ENCODE peak calls at places on chromosomes 7 and 10, in six cellular contexts. T is cardiac muscle cell; B is lung; X is CD4-positive, CD25-positive, alpha-beta regulatory T cell; P is CD4-positive, alpha-beta T cell; I is tibial artery. U is an unnamed sample.

GRCh38 chr7:4343272-4344000 is 338.7 kb upstream of the FOXK1 start:
- DNase-seq in P (no peak), B (no peak), X (no peak), I (no peak), T (no peak), U (no peak)

GRCh38 chr7:151550601-151551286 is 31.0 kb upstream of the RHEB start:
- DNase-seq in P (no peak), T (peak; percentile 92), B (peak; percentile 64), I (no peak), X (no peak), U (no peak)

GRCh38 chr10:83917519-83918506 is 221.5 kb upstream of the GHITM start:
- DNase-seq in X (no peak), T (peak; percentile 13), B (no peak), I (peak; percentile 42), P (no peak), U (no peak)

GRCh38 chr10:23343591-23344225 is 889 bp downstream of the C10orf67 start:
- DNase-seq in P (peak; percentile 24), X (no peak), B (peak; percentile 66), T (peak; percentile 71), I (peak; percentile 22), U (no peak)

GRCh38 chr10:127880557-127880956 is 12.2 kb downstream of the CLRN3 start:
- DNase-seq in I (peak; percentile 36), T (no peak), X (no peak), B (peak; percentile 29), P (no peak), U (no peak)

GRCh38 chr7:129433823-129434171 is 435 bp upstream of the STRIP2 start:
- DNase-seq in B (no peak), I (no peak), P (no peak), T (no peak), X (no peak), U (no peak)

GRCh38 chr10:42963302-42963701 is 113.6 kb upstream of the RET start:
- DNase-seq in X (no peak), T (no peak), P (no peak), I (no peak), B (no peak), U (peak; percentile 34)

GRCh38 chr7:50497968-50498367 is 47.8 kb upstream of the FIGNL1 start:
- DNase-seq in X (no peak), B (no peak), I (peak; percentile 64), T (peak; percentile 88), P (no peak), U (no peak)

GRCh38 chr7:121138262-121138933 is 149.9 kb downstream of the CPED1 start:
- DNase-seq in I (no peak), B (no peak), P (no peak), T (peak; percentile 14), X (no peak), U (no peak)

GRCh38 chr10:130038611-130039109 is 72.0 kb downstream of the C10orf143 start:
- DNase-seq in B (no peak), P (no peak), T (no peak), X (no peak), I (no peak), U (no peak)

GRCh38 chr7:129170373-129171021 is 17.9 kb upstream of the SMO start:
- DNase-seq in T (no peak), I (no peak), X (no peak), P (no peak), B (no peak), U (no peak)

GRCh38 chr7:40918701-40919271 is 784.0 kb downstream of the SUGCT start:
- DNase-seq in I (no peak), X (no peak), T (peak; percentile 34), B (no peak), P (no peak), U (no peak)

GRCh38 chr10:131166486-131166885 is 145.0 kb downstream of the TCERG1L start:
- DNase-seq in I (no peak), X (no peak), P (no peak), B (no peak), T (no peak), U (no peak)

GRCh38 chr10:103278424-103278823 is 1.5 kb downstream of the INA start:
- DNase-seq in P (no peak), X (no peak), T (no peak), I (no peak), B (no peak), U (no peak)
- H3K27me3 ChIP-seq in P (peaks cover 77% of the 10 kb centered on the region), X (peaks cover 29% of the 10 kb centered on the region), T (peaks cover 79% of the 10 kb centered on the region), I (peaks cover 62% of the 10 kb centered on the region), B (peaks cover 28% of the 10 kb centered on the region), U (peaks cover 12% of the 10 kb centered on the region)

GRCh38 chr7:103941978-103942377 is 47.5 kb downstream of the RELN start:
- DNase-seq in B (no peak), I (no peak), T (no peak), X (no peak), P (no peak), U (no peak)

GRCh38 chr7:103934508-103934907 is 55.0 kb downstream of the RELN start:
- DNase-seq in P (no peak), X (no peak), B (no peak), T (no peak), I (no peak), U (no peak)

GRCh38 chr7:103940382-103941268 is 48.8 kb downstream of the RELN start:
- DNase-seq in B (no peak), T (no peak), X (no peak), P (no peak), I (no peak), U (no peak)

GRCh38 chr7:103936558-103936957 is 52.9 kb downstream of the RELN start:
- DNase-seq in B (no peak), I (no peak), X (no peak), P (no peak), T (peak; percentile 59), U (no peak)

DNA sequence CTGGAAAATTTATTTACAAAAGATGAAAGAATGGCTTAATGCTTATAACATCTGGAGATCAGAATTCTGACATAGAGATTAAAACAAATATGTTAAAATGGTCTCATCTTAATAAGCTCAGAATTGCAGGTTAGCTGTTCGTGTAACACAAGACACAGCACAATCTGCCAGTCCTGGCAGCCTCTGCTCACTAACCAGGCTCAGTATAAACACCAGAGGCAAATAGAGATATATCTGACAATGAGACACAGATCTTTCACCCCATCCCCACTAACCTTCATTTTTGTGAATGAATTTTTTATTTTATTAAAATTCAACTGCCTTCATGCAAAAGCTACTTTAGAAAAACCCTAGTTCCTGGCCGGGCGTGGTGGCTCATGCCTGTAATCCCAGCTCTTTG is 51.8 kb downstream of the RELN start:
- DNase-seq in P (no peak), I (no peak), T (no peak), B (no peak), X (no peak), U (no peak)
- H3K27me3 ChIP-seq in P (no peaks in the 10 kb centered on the region), I (no peaks in the 10 kb centered on the region), T (no peaks in the 10 kb centered on the region), B (no peaks in the 10 kb centered on the region), X (no peaks in the 10 kb centered on the region), U (no peaks in the 10 kb centered on the region)

GRCh38 chr10:77635402-77636227 is 2.0 kb downstream of the KCNMA1 start:
- DNase-seq in T (no peak), X (no peak), P (no peak), B (no peak), I (no peak), U (no peak)

GRCh38 chr10:77636967-77637473 is 588 bp downstream of the KCNMA1 start:
- DNase-seq in I (no peak), T (no peak), P (no peak), B (no peak), X (no peak), U (no peak)

GRCh38 chr10:77633376-77633775 is 4.2 kb downstream of the KCNMA1 start:
- DNase-seq in X (no peak), B (no peak), T (no peak), P (no peak), I (no peak), U (no peak)

GRCh38 chr10:77636286-77636966 is 1.2 kb downstream of the KCNMA1 start:
- DNase-seq in I (no peak), P (no peak), B (no peak), X (no peak), T (no peak), U (no peak)

GRCh38 chr10:77634939-77635338 is 2.7 kb downstream of the KCNMA1 start:
- DNase-seq in P (no peak), X (no peak), B (no peak), T (no peak), I (no peak), U (no peak)
- H3K27me3 ChIP-seq in P (peaks cover 47% of the 10 kb centered on the region), X (peaks cover 9% of the 10 kb centered on the region), B (peaks cover 11% of the 10 kb centered on the region), T (peaks cover 83% of the 10 kb centered on the region), I (no peaks in the 10 kb centered on the region), U (no peaks in the 10 kb centered on the region)

GRCh38 chr7:149860821-149861727 is 12.7 kb upstream of the ATP6V0E2 start:
- DNase-seq in B (no peak), P (no peak), T (no peak), X (no peak), I (no peak), U (no peak)
- H3K27me3 ChIP-seq in B (no peaks in the 10 kb centered on the region), P (no peaks in the 10 kb centered on the region), T (no peaks in the 10 kb centered on the region), X (no peaks in the 10 kb centered on the region), I (no peaks in the 10 kb centered on the region), U (no peaks in the 10 kb centered on the region)

GRCh38 chr7:100720320-100720644 is at the start of gene EPO:
- DNase-seq in X (no peak), I (no peak), B (no peak), P (no peak), T (no peak), U (no peak)

GRCh38 chr7:100721505-100721812 is 1.2 kb downstream of the EPO start:
- DNase-seq in P (no peak), B (no peak), X (no peak), T (no peak), I (no peak), U (no peak)

GRCh38 chr7:100720645-100721504 is 607 bp downstream of the EPO start:
- DNase-seq in X (no peak), T (no peak), P (no peak), I (no peak), B (no peak), U (no peak)

GRCh38 chr7:100723732-100724275 is 3.5 kb downstream of the EPO start:
- DNase-seq in I (no peak), P (no peak), X (no peak), T (no peak), B (no peak), U (no peak)

GRCh38 chr7:100722480-100723212 is 2.4 kb downstream of the EPO start:
- DNase-seq in X (no peak), B (no peak), T (no peak), P (no peak), I (no peak), U (no peak)
- H3K27me3 ChIP-seq in X (peaks cover 9% of the 10 kb centered on the region), B (peaks cover 7% of the 10 kb centered on the region), T (peaks cover 35% of the 10 kb centered on the region), P (peaks cover 46% of the 10 kb centered on the region), I (peaks cover 73% of the 10 kb centered on the region), U (no peaks in the 10 kb centered on the region)

DNA sequence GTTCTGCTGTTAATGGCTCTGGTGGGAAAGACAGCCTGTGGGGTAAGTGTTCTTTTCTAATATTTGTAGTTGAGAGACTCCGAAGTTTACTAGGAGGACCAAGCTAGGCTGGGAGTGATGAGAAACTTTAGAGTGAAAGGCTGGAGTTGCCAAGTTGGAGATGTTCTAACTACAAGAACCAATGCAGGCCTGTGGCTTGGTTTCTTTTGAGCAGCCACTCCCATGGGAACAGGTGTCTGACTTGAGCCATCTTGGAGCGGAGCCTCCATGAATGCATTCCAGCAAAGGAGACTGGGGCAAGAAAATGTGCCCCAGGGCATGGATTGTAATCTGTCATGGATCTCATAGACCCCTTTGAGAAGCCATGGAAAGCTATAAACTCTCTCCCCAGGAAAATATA is 296 bp downstream of the HABP2 start:
- DNase-seq in B (no peak), X (no peak), I (no peak), T (no peak), P (no peak), U (no peak)
- H3K27me3 ChIP-seq in B (no peaks in the 10 kb centered on the region), X (no peaks in the 10 kb centered on the region), I (peaks cover 9% of the 10 kb centered on the region), T (peaks cover 13% of the 10 kb centered on the region), P (peaks cover 7% of the 10 kb centered on the region), U (no peaks in the 10 kb centered on the region)

GRCh38 chr10:123149568-123150228 is 1.8 kb downstream of the HMX2 start:
- DNase-seq in X (peak; percentile 55), I (no peak), P (peak; percentile 51), T (peak; percentile 44), B (no peak), U (no peak)
- H3K27me3 ChIP-seq in X (peaks cover 36% of the 10 kb centered on the region), I (peaks cover 87% of the 10 kb centered on the region), P (peaks cover 68% of the 10 kb centered on the region), T (peaks cover 89% of the 10 kb centered on the region), B (peaks cover 23% of the 10 kb centered on the region), U (peaks cover 72% of the 10 kb centered on the region)

U was measured in right atrium auricular region.